ENCODE peak calls at places on chromosome 9, in ten cellular contexts. One of them, this sample, is unnamed.

GRCh38 chr9:120392245-120392644 is 187.7 kb downstream of the CDK5RAP2 start:
- DNase-seq in sigmoid colon: no peak
- DNase-seq in tibial nerve: no peak
- DNase-seq in prostate gland: no peak
- DNase-seq in cardiac muscle cell: no peak
- DNase-seq in upper lobe of right lung: no peak
- DNase-seq in right cardiac atrium: no peak
- DNase-seq in brain microvascular endothelial cell: no peak
- DNase-seq in left ventricle myocardium inferior: no peak
- DNase-seq in CD8-positive, alpha-beta T cell: no peak
- DNase-seq in this sample: no peak

GRCh38 chr9:88218721-88219120 is 80.4 kb upstream of the SPATA31C2 start:
- DNase-seq in upper lobe of right lung: no peak
- DNase-seq in left ventricle myocardium inferior: no peak
- DNase-seq in right cardiac atrium: no peak
- DNase-seq in brain microvascular endothelial cell: peak; percentile 35
- DNase-seq in cardiac muscle cell: peak; percentile 43
- DNase-seq in tibial nerve: no peak
- DNase-seq in prostate gland: no peak
- DNase-seq in sigmoid colon: no peak
- DNase-seq in CD8-positive, alpha-beta T cell: no peak
- DNase-seq in this sample: peak; percentile 53

GRCh38 chr9:35689601-35690446 is at the start of gene TPM2:
- DNase-seq in CD8-positive, alpha-beta T cell: no peak
- DNase-seq in left ventricle myocardium inferior: peak; percentile 85
- DNase-seq in brain microvascular endothelial cell: peak; percentile 68
- DNase-seq in sigmoid colon: peak; percentile 96
- DNase-seq in upper lobe of right lung: no peak
- DNase-seq in prostate gland: peak; percentile 44
- DNase-seq in cardiac muscle cell: peak; percentile 95
- DNase-seq in tibial nerve: no peak
- DNase-seq in right cardiac atrium: peak; percentile 93
- DNase-seq in this sample: no peak

GRCh38 chr9:126009047-126009446 is 261.9 kb downstream of the PBX3 start:
- DNase-seq in upper lobe of right lung: no peak
- DNase-seq in prostate gland: no peak
- DNase-seq in left ventricle myocardium inferior: no peak
- DNase-seq in cardiac muscle cell: no peak
- DNase-seq in right cardiac atrium: no peak
- DNase-seq in tibial nerve: no peak
- DNase-seq in brain microvascular endothelial cell: no peak
- DNase-seq in CD8-positive, alpha-beta T cell: no peak
- DNase-seq in sigmoid colon: no peak
- DNase-seq in this sample: no peak

GRCh38 chr9:112072721-112073553 is 102.2 kb downstream of the SUSD1 start:
- DNase-seq in brain microvascular endothelial cell: peak; percentile 86
- DNase-seq in CD8-positive, alpha-beta T cell: no peak
- DNase-seq in prostate gland: no peak
- DNase-seq in sigmoid colon: no peak
- DNase-seq in left ventricle myocardium inferior: no peak
- DNase-seq in upper lobe of right lung: no peak
- DNase-seq in tibial nerve: no peak
- DNase-seq in cardiac muscle cell: peak; percentile 96
- DNase-seq in right cardiac atrium: no peak
- DNase-seq in this sample: no peak

GRCh38 chr9:13857521-13857920 is 456.4 kb downstream of the NFIB start:
- DNase-seq in brain microvascular endothelial cell: peak; percentile 2
- DNase-seq in cardiac muscle cell: no peak
- DNase-seq in left ventricle myocardium inferior: no peak
- DNase-seq in right cardiac atrium: no peak
- DNase-seq in tibial nerve: no peak
- DNase-seq in CD8-positive, alpha-beta T cell: no peak
- DNase-seq in prostate gland: no peak
- DNase-seq in upper lobe of right lung: no peak
- DNase-seq in sigmoid colon: no peak
- DNase-seq in this sample: peak; percentile 38

GRCh38 chr9:129290606-129291005 is 112.5 kb upstream of the IER5L start:
- DNase-seq in CD8-positive, alpha-beta T cell: no peak
- DNase-seq in brain microvascular endothelial cell: no peak
- DNase-seq in tibial nerve: peak; percentile 1
- DNase-seq in upper lobe of right lung: peak; percentile 74
- DNase-seq in prostate gland: no peak
- DNase-seq in sigmoid colon: peak; percentile 40
- DNase-seq in right cardiac atrium: no peak
- DNase-seq in cardiac muscle cell: no peak
- DNase-seq in left ventricle myocardium inferior: no peak
- DNase-seq in this sample: no peak

GRCh38 chr9:89564257-89564878 is 40.4 kb upstream of the GADD45G start:
- DNase-seq in tibial nerve: no peak
- DNase-seq in cardiac muscle cell: peak; percentile 32
- DNase-seq in prostate gland: no peak
- DNase-seq in left ventricle myocardium inferior: no peak
- DNase-seq in sigmoid colon: no peak
- DNase-seq in brain microvascular endothelial cell: peak; percentile 32
- DNase-seq in upper lobe of right lung: no peak
- DNase-seq in right cardiac atrium: no peak
- DNase-seq in CD8-positive, alpha-beta T cell: no peak
- DNase-seq in this sample: no peak

GRCh38 chr9:113875917-113876805 is at the start of gene ZNF618:
- DNase-seq in sigmoid colon: no peak
- DNase-seq in CD8-positive, alpha-beta T cell: no peak
- DNase-seq in right cardiac atrium: peak; percentile 72
- DNase-seq in prostate gland: no peak
- DNase-seq in left ventricle myocardium inferior: peak; percentile 31
- DNase-seq in cardiac muscle cell: peak; percentile 54
- DNase-seq in brain microvascular endothelial cell: no peak
- DNase-seq in tibial nerve: no peak
- DNase-seq in upper lobe of right lung: peak; percentile 68
- DNase-seq in this sample: no peak

GRCh38 chr9:89420397-89420796 is 77.5 kb downstream of the SEMA4D start:
- DNase-seq in tibial nerve: no peak
- DNase-seq in upper lobe of right lung: no peak
- DNase-seq in prostate gland: no peak
- DNase-seq in sigmoid colon: no peak
- DNase-seq in CD8-positive, alpha-beta T cell: no peak
- DNase-seq in cardiac muscle cell: no peak
- DNase-seq in left ventricle myocardium inferior: no peak
- DNase-seq in brain microvascular endothelial cell: no peak
- DNase-seq in right cardiac atrium: no peak
- DNase-seq in this sample: no peak

GRCh38 chr9:68577778-68578591 is 37.3 kb upstream of the TMEM252 start:
- DNase-seq in tibial nerve: no peak
- DNase-seq in upper lobe of right lung: no peak
- DNase-seq in left ventricle myocardium inferior: no peak
- DNase-seq in sigmoid colon: no peak
- DNase-seq in cardiac muscle cell: no peak
- DNase-seq in right cardiac atrium: no peak
- DNase-seq in CD8-positive, alpha-beta T cell: no peak
- DNase-seq in prostate gland: no peak
- DNase-seq in brain microvascular endothelial cell: no peak
- DNase-seq in this sample: no peak

GRCh38 chr9:88791105-88791805 is 200.0 kb upstream of the S1PR3 start:
- DNase-seq in CD8-positive, alpha-beta T cell: no peak
- DNase-seq in sigmoid colon: no peak
- DNase-seq in right cardiac atrium: no peak
- DNase-seq in left ventricle myocardium inferior: no peak
- DNase-seq in tibial nerve: no peak
- DNase-seq in upper lobe of right lung: no peak
- DNase-seq in cardiac muscle cell: peak; percentile 90
- DNase-seq in brain microvascular endothelial cell: peak; percentile 68
- DNase-seq in prostate gland: no peak
- DNase-seq in this sample: peak; percentile 59

GRCh38 chr9:71853084-71853483 is 57.9 kb downstream of the ABHD17B start:
- DNase-seq in prostate gland: no peak
- DNase-seq in sigmoid colon: no peak
- DNase-seq in brain microvascular endothelial cell: no peak
- DNase-seq in tibial nerve: no peak
- DNase-seq in CD8-positive, alpha-beta T cell: no peak
- DNase-seq in upper lobe of right lung: no peak
- DNase-seq in left ventricle myocardium inferior: no peak
- DNase-seq in right cardiac atrium: no peak
- DNase-seq in cardiac muscle cell: no peak
- DNase-seq in this sample: no peak

GRCh38 chr9:11457809-11458785 is 845.3 kb upstream of the PTPRD start:
- DNase-seq in sigmoid colon: no peak
- DNase-seq in cardiac muscle cell: no peak
- DNase-seq in left ventricle myocardium inferior: no peak
- DNase-seq in prostate gland: no peak
- DNase-seq in upper lobe of right lung: no peak
- DNase-seq in CD8-positive, alpha-beta T cell: no peak
- DNase-seq in brain microvascular endothelial cell: no peak
- DNase-seq in right cardiac atrium: no peak
- DNase-seq in tibial nerve: no peak
- DNase-seq in this sample: no peak

GRCh38 chr9:19074836-19075235 is 25.6 kb downstream of the RRAGA start:
- DNase-seq in sigmoid colon: no peak
- DNase-seq in upper lobe of right lung: no peak
- DNase-seq in right cardiac atrium: no peak
- DNase-seq in prostate gland: no peak
- DNase-seq in tibial nerve: no peak
- DNase-seq in brain microvascular endothelial cell: no peak
- DNase-seq in left ventricle myocardium inferior: no peak
- DNase-seq in CD8-positive, alpha-beta T cell: no peak
- DNase-seq in cardiac muscle cell: no peak
- DNase-seq in this sample: peak; percentile 70

GRCh38 chr9:20022410-20022809 is 233.6 kb upstream of the SLC24A2 start:
- DNase-seq in upper lobe of right lung: no peak
- DNase-seq in sigmoid colon: no peak
- DNase-seq in tibial nerve: no peak
- DNase-seq in brain microvascular endothelial cell: peak; percentile 68
- DNase-seq in cardiac muscle cell: peak; percentile 23
- DNase-seq in right cardiac atrium: no peak
- DNase-seq in CD8-positive, alpha-beta T cell: no peak
- DNase-seq in left ventricle myocardium inferior: no peak
- DNase-seq in prostate gland: no peak
- DNase-seq in this sample: peak; percentile 17

GRCh38 chr9:134526798-134527492 is 114.7 kb upstream of the COL5A1 start:
- DNase-seq in prostate gland: no peak
- DNase-seq in cardiac muscle cell: peak; percentile 12
- DNase-seq in brain microvascular endothelial cell: no peak
- DNase-seq in sigmoid colon: no peak
- DNase-seq in left ventricle myocardium inferior: no peak
- DNase-seq in CD8-positive, alpha-beta T cell: no peak
- DNase-seq in upper lobe of right lung: peak; percentile 55
- DNase-seq in right cardiac atrium: peak; percentile 80
- DNase-seq in tibial nerve: peak; percentile 10
- DNase-seq in this sample: no peak
- H3K27me3 ChIP-seq in prostate gland: no peaks in the 10 kb centered on the region
- H3K27me3 ChIP-seq in cardiac muscle cell: no peaks in the 10 kb centered on the region
- H3K27me3 ChIP-seq in brain microvascular endothelial cell: no peaks in the 10 kb centered on the region
- H3K27me3 ChIP-seq in sigmoid colon: no peaks in the 10 kb centered on the region
- H3K27me3 ChIP-seq in left ventricle myocardium inferior: peaks cover 50% of the 10 kb centered on the region
- H3K27me3 ChIP-seq in CD8-positive, alpha-beta T cell: no peaks in the 10 kb centered on the region
- H3K27me3 ChIP-seq in upper lobe of right lung: no peaks in the 10 kb centered on the region
- H3K27me3 ChIP-seq in right cardiac atrium: no peaks in the 10 kb centered on the region
- H3K27me3 ChIP-seq in tibial nerve: no peaks in the 10 kb centered on the region
- H3K27me3 ChIP-seq in this sample: no peaks in the 10 kb centered on the region

GRCh38 chr9:80691229-80691628 is 998.1 kb downstream of the TLE1 start:
- DNase-seq in sigmoid colon: no peak
- DNase-seq in left ventricle myocardium inferior: no peak
- DNase-seq in prostate gland: no peak
- DNase-seq in right cardiac atrium: peak; percentile 34
- DNase-seq in brain microvascular endothelial cell: no peak
- DNase-seq in upper lobe of right lung: no peak
- DNase-seq in tibial nerve: no peak
- DNase-seq in cardiac muscle cell: peak; percentile 42
- DNase-seq in CD8-positive, alpha-beta T cell: no peak
- DNase-seq in this sample: no peak

GRCh38 chr9:80692751-80693150 is 996.6 kb downstream of the TLE1 start:
- DNase-seq in tibial nerve: no peak
- DNase-seq in upper lobe of right lung: no peak
- DNase-seq in sigmoid colon: no peak
- DNase-seq in left ventricle myocardium inferior: no peak
- DNase-seq in cardiac muscle cell: no peak
- DNase-seq in CD8-positive, alpha-beta T cell: no peak
- DNase-seq in right cardiac atrium: no peak
- DNase-seq in prostate gland: no peak
- DNase-seq in brain microvascular endothelial cell: no peak
- DNase-seq in this sample: no peak

DNA sequence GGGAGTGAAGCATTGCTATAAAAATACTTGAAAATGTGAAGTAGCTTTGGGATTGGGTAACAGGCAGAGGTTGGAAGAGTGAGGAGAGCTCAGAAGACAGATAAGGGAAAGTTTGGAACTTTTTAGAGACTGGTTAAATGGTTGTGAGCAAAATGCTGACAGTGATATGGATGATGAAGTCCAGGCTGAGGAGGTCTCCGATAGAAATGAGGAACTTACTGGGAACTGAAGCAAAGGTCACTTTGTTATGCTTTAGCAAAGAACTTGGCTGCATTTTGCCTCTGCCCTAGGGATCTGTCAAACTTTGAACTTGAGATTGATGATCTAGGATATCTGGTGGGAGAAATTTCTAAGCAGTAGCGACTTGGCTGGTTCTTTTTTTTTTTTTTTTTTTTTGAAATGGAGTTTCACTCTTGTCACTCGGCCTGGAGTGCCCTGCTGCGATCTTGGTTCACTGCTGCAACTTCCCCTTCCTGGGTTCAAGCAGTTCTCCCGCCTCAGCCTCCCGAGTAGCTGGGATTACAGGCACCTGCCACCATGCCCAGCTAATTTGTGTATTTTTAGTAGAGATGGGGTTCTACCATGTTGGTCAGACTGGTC is 998.9 kb downstream of the TLE1 start:
- DNase-seq in left ventricle myocardium inferior: no peak
- DNase-seq in upper lobe of right lung: no peak
- DNase-seq in right cardiac atrium: peak; percentile 41
- DNase-seq in brain microvascular endothelial cell: no peak
- DNase-seq in prostate gland: no peak
- DNase-seq in sigmoid colon: no peak
- DNase-seq in CD8-positive, alpha-beta T cell: no peak
- DNase-seq in tibial nerve: no peak
- DNase-seq in cardiac muscle cell: peak; percentile 6
- DNase-seq in this sample: no peak
- H3K27ac ChIP-seq in left ventricle myocardium inferior: peak overlapping the region; percentile 50
- H3K27ac ChIP-seq in upper lobe of right lung: no peak overlapping the region
- H3K27ac ChIP-seq in right cardiac atrium: peak overlapping the region; percentile 53
- H3K27ac ChIP-seq in brain microvascular endothelial cell: no peak overlapping the region
- H3K27ac ChIP-seq in prostate gland: no peak overlapping the region
- H3K27ac ChIP-seq in sigmoid colon: no peak overlapping the region
- H3K27ac ChIP-seq in CD8-positive, alpha-beta T cell: no peak overlapping the region
- H3K27ac ChIP-seq in tibial nerve: no peak overlapping the region
- H3K27ac ChIP-seq in cardiac muscle cell: no peak overlapping the region
- H3K27ac ChIP-seq in this sample: no peak overlapping the region

GRCh38 chr9:101594796-101595195 is at the start of gene PPP3R2:
- DNase-seq in cardiac muscle cell: no peak
- DNase-seq in tibial nerve: no peak
- DNase-seq in upper lobe of right lung: no peak
- DNase-seq in brain microvascular endothelial cell: no peak
- DNase-seq in left ventricle myocardium inferior: no peak
- DNase-seq in CD8-positive, alpha-beta T cell: no peak
- DNase-seq in prostate gland: no peak
- DNase-seq in right cardiac atrium: peak; percentile 44
- DNase-seq in sigmoid colon: no peak
- DNase-seq in this sample: no peak
- H3K27me3 ChIP-seq in cardiac muscle cell: no peaks in the 10 kb centered on the region
- H3K27me3 ChIP-seq in tibial nerve: no peaks in the 10 kb centered on the region
- H3K27me3 ChIP-seq in upper lobe of right lung: no peaks in the 10 kb centered on the region
- H3K27me3 ChIP-seq in brain microvascular endothelial cell: no peaks in the 10 kb centered on the region
- H3K27me3 ChIP-seq in left ventricle myocardium inferior: peaks cover 22% of the 10 kb centered on the region
- H3K27me3 ChIP-seq in CD8-positive, alpha-beta T cell: no peaks in the 10 kb centered on the region
- H3K27me3 ChIP-seq in prostate gland: no peaks in the 10 kb centered on the region
- H3K27me3 ChIP-seq in right cardiac atrium: no peaks in the 10 kb centered on the region
- H3K27me3 ChIP-seq in sigmoid colon: no peaks in the 10 kb centered on the region
- H3K27me3 ChIP-seq in this sample: no peaks in the 10 kb centered on the region

GRCh38 chr9:127698985-127699670 is 7.7 kb upstream of the CFAP157 start:
- DNase-seq in tibial nerve: peak; percentile 96
- DNase-seq in left ventricle myocardium inferior: peak; percentile 97
- DNase-seq in cardiac muscle cell: peak; percentile 99
- DNase-seq in prostate gland: peak; percentile 94
- DNase-seq in brain microvascular endothelial cell: peak; percentile 97
- DNase-seq in upper lobe of right lung: peak; percentile 98
- DNase-seq in CD8-positive, alpha-beta T cell: peak; percentile 63
- DNase-seq in sigmoid colon: peak; percentile 99
- DNase-seq in right cardiac atrium: peak; percentile 99
- DNase-seq in this sample: peak; percentile 88
- H3K27ac ChIP-seq in tibial nerve: peak overlapping the region; percentile 87
- H3K27ac ChIP-seq in left ventricle myocardium inferior: peak overlapping the region; percentile 89
- H3K27ac ChIP-seq in cardiac muscle cell: peak overlapping the region; percentile 17
- H3K27ac ChIP-seq in prostate gland: peak overlapping the region; percentile 66
- H3K27ac ChIP-seq in brain microvascular endothelial cell: peak overlapping the region; percentile 38
- H3K27ac ChIP-seq in upper lobe of right lung: peak overlapping the region; percentile 86
- H3K27ac ChIP-seq in CD8-positive, alpha-beta T cell: peak overlapping the region; percentile 21
- H3K27ac ChIP-seq in sigmoid colon: peak overlapping the region; percentile 83
- H3K27ac ChIP-seq in right cardiac atrium: peak overlapping the region; percentile 91
- H3K27ac ChIP-seq in this sample: peak overlapping the region; percentile 78